ENCODE peak calls at places on chromosomes 16 and 17, in eight cellular contexts. R is GM13977, B is HFF-Myc, E is cardiac fibroblast, O is natural killer cell, L is IMR-90, Z is fibroblast of the aortic adventitia, Q is kidney epithelial cell. N is an unnamed sample.

GRCh38 chr16:19748389-19749110 is 30.5 kb downstream of the IQCK start:
- DNase-seq in E (peak), Z (no peak), Q (no peak), L (no peak), B (no peak), O (no peak), R (no peak), N (no peak)

GRCh38 chr17:34579017-34579946 is at the start of gene TMEM132E:
- DNase-seq in R (peak), Q (no peak), O (no peak), B (no peak), L (peak), Z (peak), E (peak), N (no peak)

GRCh38 chr17:5488752-5489151 is 2.4 kb downstream of the MIS12 start:
- DNase-seq in O (no peak), Z (no peak), L (no peak), B (no peak), E (no peak), R (no peak), Q (no peak), N (no peak)

GRCh38 chr17:79732804-79733691 is 2.3 kb downstream of the ENPP7 start:
- DNase-seq in E (no peak), Z (no peak), B (no peak), O (no peak), R (peak), Q (no peak), L (no peak), N (no peak)

GRCh38 chr17:52410781-52411180 is 252.3 kb upstream of the CA10 start:
- DNase-seq in B (no peak), R (no peak), O (no peak), Z (no peak), L (no peak), Q (no peak), E (no peak), N (no peak)

GRCh38 chr17:58986005-58986404 is 120.7 kb downstream of the TRIM37 start:
- DNase-seq in Q (no peak), R (no peak), B (no peak), Z (no peak), O (no peak), L (peak), E (no peak), N (no peak)

GRCh38 chr16:20851601-20852000 is 45.3 kb downstream of the REXO5 start:
- DNase-seq in Z (peak), L (peak), E (peak), B (peak), Q (peak), O (no peak), R (no peak), N (no peak)

GRCh38 chr17:31907342-31907975 is 6.0 kb upstream of the UTP6 start:
- DNase-seq in B (no peak), Z (peak), R (no peak), Q (no peak), L (peak), E (peak), O (no peak), N (no peak)

GRCh38 chr17:30336369-30337171 is 2.7 kb upstream of the TMIGD1 start:
- DNase-seq in Q (no peak), B (peak), Z (peak), R (peak), L (peak), E (peak), O (peak), N (peak)

GRCh38 chr16:4501071-4501478 is 24.9 kb downstream of the HMOX2 start:
- DNase-seq in B (no peak), Q (no peak), Z (peak), R (no peak), L (peak), O (no peak), E (peak), N (no peak)

GRCh38 chr16:22928882-22929281 is 114.9 kb downstream of the HS3ST2 start:
- DNase-seq in O (no peak), B (no peak), R (no peak), E (no peak), Z (no peak), L (no peak), Q (no peak), N (no peak)

GRCh38 chr16:81128726-81129524 is 32.7 kb upstream of the GCSH start:
- DNase-seq in R (no peak), B (no peak), O (no peak), L (no peak), E (no peak), Z (no peak), Q (no peak), N (no peak)

GRCh38 chr16:82229800-82230619 is 60.0 kb upstream of the MPHOSPH6 start:
- DNase-seq in Z (peak), Q (peak), R (peak), O (peak), L (peak), E (peak), B (peak), N (peak)

GRCh38 chr16:56237451-56237930 is 46.2 kb downstream of the GNAO1 start:
- DNase-seq in E (no peak), Q (no peak), O (no peak), R (no peak), L (no peak), B (no peak), Z (peak), N (no peak)

GRCh38 chr17:82782657-82783207 is 30.9 kb downstream of the TBCD start:
- DNase-seq in O (no peak), R (no peak), E (no peak), Z (no peak), L (no peak), Q (no peak), B (no peak), N (no peak)

GRCh38 chr16:824601-825000 is 24.1 kb upstream of the GNG13 start:
- DNase-seq in B (no peak), E (no peak), Z (no peak), R (no peak), Q (no peak), L (no peak), O (no peak), N (no peak)
- TF ChIP-seq CTCF in B (no peak), E (no peak), Z (no peak), R (no peak), Q (no peak), L (no peak), O (no peak), N (no peak)

GRCh38 chr17:38703742-38704644 is 1.1 kb upstream of the MLLT6 start:
- DNase-seq in B (no peak), L (no peak), E (peak), Z (no peak), Q (no peak), O (peak), R (peak), N (peak)
- TF ChIP-seq CTCF in B (no peak), L (no peak), E (no peak), Z (no peak), Q (no peak), O (no peak), R (no peak), N (no peak)

GRCh38 chr17:50541916-50542688 is 4.9 kb upstream of the SPATA20 start:
- DNase-seq in E (peak), O (peak), B (no peak), R (peak), Q (peak), L (peak), Z (peak), N (peak)
- TF ChIP-seq CTCF in E (no peak), O (peak), B (peak), R (peak), Q (peak), L (peak), Z (peak), N (no peak)

DNA sequence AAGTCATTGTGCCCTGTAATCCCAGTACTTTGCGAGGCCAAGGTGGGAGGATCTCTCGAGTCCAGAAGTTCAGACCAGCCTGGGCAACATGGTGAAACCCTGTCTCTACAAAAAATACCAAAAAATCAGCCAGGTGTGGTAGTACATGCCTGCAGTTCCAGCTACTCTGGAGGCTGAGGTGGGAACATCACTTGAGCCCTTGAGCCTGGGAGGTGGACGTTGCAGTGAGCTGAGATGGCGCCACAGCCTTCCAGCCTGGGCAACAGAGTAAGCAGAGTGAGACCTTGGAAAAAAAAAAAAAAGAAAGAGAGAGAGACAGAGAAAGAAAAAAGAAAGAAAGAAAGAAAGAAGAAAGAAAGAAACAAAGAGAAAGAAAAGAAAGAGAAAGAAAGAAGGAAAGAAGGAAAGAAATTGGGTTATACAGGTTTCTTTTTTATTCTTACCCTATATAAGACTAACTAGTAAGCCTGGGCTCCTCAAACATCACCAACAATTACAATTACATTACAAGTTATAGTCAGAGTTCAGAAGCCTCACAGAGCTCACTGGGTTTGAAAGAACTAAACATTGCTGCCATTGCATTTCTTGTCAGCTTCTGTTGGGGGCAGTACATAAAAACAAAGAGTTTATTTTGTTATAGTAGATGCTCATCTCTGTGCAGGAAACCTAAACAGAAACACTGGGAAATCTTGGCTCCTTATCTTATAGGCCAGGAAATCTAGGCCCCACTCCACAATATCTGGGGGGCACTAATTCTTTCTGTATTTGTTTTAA is 6.7 kb upstream of the ABCA9 start:
- DNase-seq in B (no peak), O (no peak), L (no peak), R (no peak), E (no peak), Z (no peak), Q (no peak), N (no peak)
- TF ChIP-seq CTCF in B (no peak), O (no peak), L (no peak), R (no peak), E (peak), Z (no peak), Q (no peak), N (no peak)